ENCODE peak calls at places on chromosomes 4 and X, in five cellular contexts. V is AG09309, E is omental fat pad, B is bronchial epithelial cell, W is DND-41. L is an unnamed sample.

GRCh38 chr4:79987401-79987800 is 85.6 kb downstream of the ANTXR2 start:
- DNase-seq in V (no peak), E (no peak), B (peak; percentile 49), W (no peak), L (no peak)

GRCh38 chr4:155930330-155930729 is 23.3 kb downstream of the CTSO start:
- DNase-seq in V (no peak), E (no peak), B (no peak), W (no peak), L (no peak)

GRCh38 chr4:98536631-98537030 is 121.8 kb downstream of the TSPAN5 start:
- DNase-seq in V (no peak), E (no peak), B (no peak), W (no peak), L (no peak)

GRCh38 chrX:135596495-135596894 is 76.0 kb downstream of the INTS6L start:
- DNase-seq in V (no peak), E (no peak), B (no peak), W (peak; percentile 47), L (peak; percentile 39)

GRCh38 chrX:43845776-43846175 is 36.5 kb downstream of the MAOB start:
- DNase-seq in V (no peak), E (no peak), B (no peak), W (no peak), L (no peak)

GRCh38 chrX:41384041-41384705 is 50.2 kb downstream of the DDX3X start:
- DNase-seq in V (peak; percentile 48), E (peak; percentile 62), B (peak; percentile 74), W (peak; percentile 71), L (no peak)

GRCh38 chr4:183182873-183183725 is 84.0 kb downstream of the WWC2 start:
- DNase-seq in V (peak; percentile 48), E (no peak), B (peak; percentile 87), W (no peak), L (no peak)

GRCh38 chr4:52059372-52059771 is 8.3 kb downstream of the SPATA18 start:
- DNase-seq in V (peak; percentile 23), E (no peak), B (peak; percentile 94), W (no peak), L (no peak)

GRCh38 chr4:38583102-38583501 is 80.9 kb upstream of the KLF3 start:
- DNase-seq in V (no peak), E (no peak), B (no peak), W (peak; percentile 6), L (no peak)

GRCh38 chr4:110498420-110498819 is 22.5 kb downstream of the ENPEP start:
- DNase-seq in V (no peak), E (no peak), B (no peak), W (no peak), L (no peak)

GRCh38 chr4:188719794-188720193 is 580.6 kb downstream of the TRIML1 start:
- DNase-seq in V (no peak), E (no peak), B (no peak), W (no peak), L (no peak)
- TF ChIP-seq CTCF in V (peak; percentile 26), E (no peak), B (no peak), W (no peak), L (no peak)

DNA sequence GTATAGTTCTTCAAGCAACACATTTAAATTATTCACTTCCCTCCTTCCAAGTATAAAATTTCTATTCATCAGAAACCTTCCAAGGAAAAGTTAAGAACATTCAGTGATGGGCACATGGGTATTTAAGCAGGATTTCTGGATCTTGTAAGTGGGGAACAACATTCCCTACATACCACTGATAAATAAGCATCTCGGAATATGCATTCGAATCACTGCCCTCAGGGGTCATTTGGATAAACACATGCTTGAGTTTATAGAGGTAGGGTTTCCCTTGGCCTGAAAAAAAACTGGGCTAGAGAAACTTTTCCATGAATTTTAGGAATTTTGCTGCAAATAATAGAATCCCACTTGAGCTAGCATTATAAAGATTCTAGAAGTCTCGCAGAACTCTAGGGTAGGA is 143.9 kb downstream of the SOX3 start:
- DNase-seq in V (no peak), E (no peak), B (no peak), W (no peak), L (no peak)
- TF ChIP-seq CTCF in V (no peak), E (no peak), B (no peak), W (no peak), L (no peak)

GRCh38 chrX:131262738-131263679 is 26.1 kb downstream of the IGSF1 start:
- DNase-seq in V (no peak), E (no peak), B (peak; percentile 0), W (peak; percentile 6), L (no peak)

GRCh38 chrX:131264665-131265064 is 24.4 kb downstream of the IGSF1 start:
- DNase-seq in V (no peak), E (no peak), B (no peak), W (no peak), L (no peak)

GRCh38 chrX:131262200-131262599 is 26.9 kb downstream of the IGSF1 start:
- DNase-seq in V (no peak), E (no peak), B (no peak), W (no peak), L (no peak)

GRCh38 chrX:131264053-131264452 is 25.1 kb downstream of the IGSF1 start:
- DNase-seq in V (no peak), E (no peak), B (no peak), W (no peak), L (no peak)
- TF ChIP-seq CTCF in V (no peak), E (no peak), B (no peak), W (no peak), L (no peak)

GRCh38 chr4:163554870-163555465 is 60.5 kb downstream of the TMA16 start:
- DNase-seq in V (no peak), E (no peak), B (peak; percentile 35), W (no peak), L (no peak)

GRCh38 chr4:163558539-163559044 is 64.1 kb downstream of the TMA16 start:
- DNase-seq in V (no peak), E (no peak), B (no peak), W (no peak), L (no peak)

GRCh38 chr4:163553146-163553545 is 58.7 kb downstream of the TMA16 start:
- DNase-seq in V (no peak), E (no peak), B (no peak), W (no peak), L (no peak)

GRCh38 chr4:163556650-163557391 is 62.3 kb downstream of the TMA16 start:
- DNase-seq in V (no peak), E (no peak), B (no peak), W (no peak), L (no peak)

DNA sequence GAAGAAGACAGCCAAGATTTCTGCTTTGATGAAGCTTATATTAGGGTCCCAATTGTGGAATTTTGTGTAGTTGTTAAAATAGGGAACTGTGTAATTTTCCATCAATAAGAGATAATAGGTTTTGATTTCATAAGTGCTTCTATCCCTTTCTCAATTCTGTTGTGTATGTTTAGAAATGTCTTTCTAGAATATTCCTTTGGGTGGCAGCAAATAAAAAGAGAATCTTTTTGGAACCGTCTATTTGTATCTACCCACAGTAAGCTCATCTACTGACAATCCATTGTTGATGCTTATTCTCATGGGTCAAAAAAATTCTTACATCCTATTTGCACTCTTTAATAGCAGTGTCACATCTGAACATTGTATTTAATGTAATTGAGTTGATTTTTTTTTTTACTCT is 61.7 kb downstream of the TMA16 start:
- DNase-seq in V (no peak), E (no peak), B (no peak), W (no peak), L (no peak)
- TF ChIP-seq CTCF in V (peak; percentile 6), E (no peak), B (no peak), W (peak; percentile 20), L (peak; percentile 20)

DNA sequence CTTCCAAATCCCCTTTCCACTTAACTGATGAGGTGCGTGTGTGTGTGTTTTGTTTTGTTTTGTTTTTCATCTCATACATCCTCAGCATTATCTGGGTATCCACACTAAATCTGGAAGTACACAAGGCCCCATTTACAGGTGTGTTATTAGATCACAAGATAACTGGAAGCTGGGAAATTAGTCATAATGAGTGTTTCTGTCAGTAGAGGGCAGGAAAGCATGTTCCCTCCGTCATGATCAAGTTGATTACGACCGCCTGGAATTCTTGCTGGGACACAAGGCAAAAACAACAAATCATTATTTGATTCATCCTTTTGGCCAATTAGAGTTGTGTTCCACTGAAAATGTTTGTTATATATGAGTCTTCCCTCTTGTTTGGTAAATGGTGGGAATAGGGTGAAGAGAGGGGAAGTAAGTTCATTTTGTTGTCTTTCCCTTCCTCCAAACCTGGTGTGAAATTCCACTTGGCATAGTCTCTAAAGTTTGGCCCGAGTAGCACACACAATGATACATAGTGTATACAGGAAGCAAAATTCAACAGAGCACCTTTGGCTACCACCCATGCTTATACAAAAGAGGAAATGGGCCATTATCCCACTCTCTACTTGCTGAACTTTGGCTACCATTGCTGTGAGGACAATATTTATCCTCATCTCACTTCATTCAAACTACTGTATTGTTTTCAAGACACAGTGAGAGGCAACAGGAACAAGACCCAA is 33.3 kb upstream of the TLL1 start:
- DNase-seq in V (no peak), E (no peak), B (peak; percentile 51), W (no peak), L (no peak)
- TF ChIP-seq CTCF in V (no peak), E (no peak), B (no peak), W (no peak), L (no peak)

GRCh38 chr4:76784237-76784636 is 113.7 kb downstream of the SOWAHB start:
- DNase-seq in V (no peak), E (no peak), B (no peak), W (no peak), L (no peak)
- TF ChIP-seq CTCF in V (peak; percentile 26), E (no peak), B (no peak), W (no peak), L (peak; percentile 24)

L was measured in GM10248.